ENCODE peak calls at places on chromosomes 1 and 21, in four cellular contexts. One of them, this sample, is unnamed.

GRCh38 chr1:197200468-197200899 is 54.0 kb upstream of the ASPM start:
- DNase-seq in activated naive CD4-positive, alpha-beta T cell: peak; percentile 20
- DNase-seq in epithelial cell of esophagus: peak; percentile 45
- DNase-seq in NCI-H1694: no peak
- DNase-seq in this sample: peak; percentile 35

GRCh38 chr1:248828845-248829244 is 3.1 kb upstream of the SH3BP5L start:
- DNase-seq in activated naive CD4-positive, alpha-beta T cell: no peak
- DNase-seq in epithelial cell of esophagus: peak; percentile 77
- DNase-seq in NCI-H1694: no peak
- DNase-seq in this sample: peak; percentile 87

GRCh38 chr1:100390507-100390906 is 38.2 kb downstream of the CDC14A start:
- DNase-seq in activated naive CD4-positive, alpha-beta T cell: no peak
- DNase-seq in epithelial cell of esophagus: no peak
- DNase-seq in NCI-H1694: no peak
- DNase-seq in this sample: no peak

GRCh38 chr1:75430526-75430925 is 180.4 kb downstream of the SLC44A5 start:
- DNase-seq in activated naive CD4-positive, alpha-beta T cell: no peak
- DNase-seq in epithelial cell of esophagus: peak; percentile 20
- DNase-seq in NCI-H1694: no peak
- DNase-seq in this sample: peak; percentile 6

GRCh38 chr1:9822897-9823692 is 670 bp downstream of the CLSTN1 start:
- DNase-seq in activated naive CD4-positive, alpha-beta T cell: peak; percentile 14
- DNase-seq in epithelial cell of esophagus: no peak
- DNase-seq in NCI-H1694: no peak
- DNase-seq in this sample: no peak

GRCh38 chr1:21050031-21050430 is 126.7 kb downstream of the EIF4G3 start:
- DNase-seq in activated naive CD4-positive, alpha-beta T cell: no peak
- DNase-seq in epithelial cell of esophagus: no peak
- DNase-seq in NCI-H1694: no peak
- DNase-seq in this sample: no peak

GRCh38 chr1:178973671-178974091 is 52.0 kb upstream of the FAM20B start:
- DNase-seq in activated naive CD4-positive, alpha-beta T cell: no peak
- DNase-seq in epithelial cell of esophagus: no peak
- DNase-seq in NCI-H1694: no peak
- DNase-seq in this sample: no peak

GRCh38 chr1:157725214-157725577 is 24.6 kb upstream of the FCRL3 start:
- DNase-seq in activated naive CD4-positive, alpha-beta T cell: no peak
- DNase-seq in epithelial cell of esophagus: no peak
- DNase-seq in NCI-H1694: no peak
- DNase-seq in this sample: no peak

GRCh38 chr1:2349821-2350220 is 41.5 kb downstream of the MORN1 start:
- DNase-seq in activated naive CD4-positive, alpha-beta T cell: no peak
- DNase-seq in epithelial cell of esophagus: no peak
- DNase-seq in NCI-H1694: no peak
- DNase-seq in this sample: no peak

GRCh38 chr21:35179990-35180557 is 131.0 kb upstream of the RUNX1 start:
- DNase-seq in activated naive CD4-positive, alpha-beta T cell: no peak
- DNase-seq in epithelial cell of esophagus: peak; percentile 57
- DNase-seq in NCI-H1694: no peak
- DNase-seq in this sample: peak; percentile 77

GRCh38 chr1:9078035-9078948 is 8.9 kb upstream of the SLC2A5 start:
- DNase-seq in activated naive CD4-positive, alpha-beta T cell: no peak
- DNase-seq in epithelial cell of esophagus: peak; percentile 25
- DNase-seq in NCI-H1694: no peak
- DNase-seq in this sample: peak; percentile 36

GRCh38 chr1:25543425-25544242 is at the start of gene LDLRAP1:
- DNase-seq in activated naive CD4-positive, alpha-beta T cell: peak; percentile 54
- DNase-seq in epithelial cell of esophagus: peak; percentile 79
- DNase-seq in NCI-H1694: no peak
- DNase-seq in this sample: peak; percentile 36